ENCODE peak calls at places on chromosomes 13 and 19, in seven cellular contexts. Y, K, O, C, M, E and Q are unnamed samples.

GRCh38 chr13:27432612-27433210 is 8.3 kb downstream of the GTF3A start:
- DNase-seq in Y (no peak), K (no peak), O (no peak), C (no peak), M (no peak), E (no peak), Q (no peak)

GRCh38 chr19:33769208-33769607 is 27.5 kb upstream of the KCTD15 start:
- DNase-seq in Y (no peak), K (no peak), O (peak), C (no peak), M (no peak), E (no peak), Q (no peak)

GRCh38 chr13:114065926-114066774 is 66.3 kb downstream of the RASA3 start:
- DNase-seq in Y (no peak), K (no peak), O (no peak), C (no peak), M (no peak), E (no peak), Q (no peak)

GRCh38 chr13:39144941-39145533 is 106.8 kb downstream of the NHLRC3 start:
- DNase-seq in Y (no peak), K (peak), O (no peak), C (peak), M (peak), E (peak), Q (peak)

GRCh38 chr19:42081584-42082258 is 5.8 kb downstream of the ZNF574 start:
- DNase-seq in Y (no peak), K (no peak), O (no peak), C (no peak), M (peak), E (no peak), Q (no peak)

GRCh38 chr19:460877-461609 is at the start of gene SHC2:
- DNase-seq in Y (no peak), K (peak), O (no peak), C (no peak), M (no peak), E (no peak), Q (no peak)

GRCh38 chr19:44903602-44904425 is 1.8 kb upstream of the APOE start:
- DNase-seq in Y (no peak), K (peak), O (peak), C (no peak), M (peak), E (no peak), Q (peak)

GRCh38 chr13:27104606-27105005 is 67.0 kb downstream of the USP12 start:
- DNase-seq in Y (no peak), K (no peak), O (no peak), C (no peak), M (no peak), E (no peak), Q (no peak)

GRCh38 chr19:29771708-29772415 is 39.9 kb upstream of the CCNE1 start:
- DNase-seq in Y (no peak), K (peak), O (peak), C (no peak), M (peak), E (no peak), Q (peak)

GRCh38 chr19:2327773-2328400 is 499 bp downstream of the LSM7 start:
- DNase-seq in Y (peak), K (no peak), O (peak), C (no peak), M (peak), E (peak), Q (peak)

GRCh38 chr13:49110122-49110831 is 109.9 kb upstream of the MLNR start:
- DNase-seq in Y (peak), K (peak), O (peak), C (peak), M (peak), E (peak), Q (peak)

GRCh38 chr13:48156466-48156865 is 61.6 kb upstream of the MED4 start:
- DNase-seq in Y (no peak), K (no peak), O (no peak), C (no peak), M (peak), E (no peak), Q (no peak)

GRCh38 chr13:114134111-114134943 is 1.9 kb upstream of the RASA3 start:
- DNase-seq in Y (no peak), K (no peak), O (peak), C (no peak), M (no peak), E (no peak), Q (no peak)

GRCh38 chr13:97116754-97117153 is 105.4 kb upstream of the MBNL2 start:
- DNase-seq in Y (no peak), K (no peak), O (no peak), C (no peak), M (no peak), E (no peak), Q (peak)